ENCODE peak calls at places on chromosomes 16 and 17, in nine cellular contexts. One of them, this sample, is unnamed. For H3K9me3, the result is how much of the 10 kb centered on the place peaks cover.

GRCh38 chr16:1740781-1741490 is 30.4 kb downstream of the NME3 start:
- DNase-seq in upper lobe of left lung: no peak
- DNase-seq in psoas muscle: no peak
- DNase-seq in cardiac muscle cell: no peak
- DNase-seq in MG63: no peak
- DNase-seq in stomach: no peak
- DNase-seq in right cardiac atrium: no peak
- DNase-seq in left ventricle myocardium inferior: no peak
- DNase-seq in astrocyte: no peak
- DNase-seq in this sample: no peak

GRCh38 chr17:9755083-9755482 is 36.3 kb downstream of the DHRS7C start:
- DNase-seq in upper lobe of left lung: no peak
- DNase-seq in psoas muscle: no peak
- DNase-seq in cardiac muscle cell: no peak
- DNase-seq in MG63: no peak
- DNase-seq in stomach: no peak
- DNase-seq in right cardiac atrium: no peak
- DNase-seq in left ventricle myocardium inferior: no peak
- DNase-seq in astrocyte: peak
- DNase-seq in this sample: no peak

GRCh38 chr16:12410842-12411490 is 392.7 kb downstream of the CPPED1 start:
- DNase-seq in upper lobe of left lung: no peak
- DNase-seq in psoas muscle: no peak
- DNase-seq in cardiac muscle cell: no peak
- DNase-seq in MG63: no peak
- DNase-seq in stomach: no peak
- DNase-seq in right cardiac atrium: no peak
- DNase-seq in left ventricle myocardium inferior: no peak
- DNase-seq in astrocyte: no peak
- DNase-seq in this sample: no peak

GRCh38 chr17:74959826-74960738 is 12.5 kb downstream of the HID1 start:
- DNase-seq in upper lobe of left lung: no peak
- DNase-seq in psoas muscle: no peak
- DNase-seq in cardiac muscle cell: peak
- DNase-seq in MG63: peak
- DNase-seq in stomach: no peak
- DNase-seq in right cardiac atrium: peak
- DNase-seq in left ventricle myocardium inferior: no peak
- DNase-seq in astrocyte: peak
- DNase-seq in this sample: no peak

GRCh38 chr16:54094641-54095040 is 191.9 kb downstream of the IRX3 start:
- DNase-seq in upper lobe of left lung: no peak
- DNase-seq in psoas muscle: no peak
- DNase-seq in cardiac muscle cell: no peak
- DNase-seq in MG63: no peak
- DNase-seq in stomach: no peak
- DNase-seq in right cardiac atrium: no peak
- DNase-seq in left ventricle myocardium inferior: no peak
- DNase-seq in astrocyte: no peak
- DNase-seq in this sample: no peak

GRCh38 chr16:2195316-2196161 is 866 bp downstream of the CASKIN1 start:
- DNase-seq in upper lobe of left lung: no peak
- DNase-seq in psoas muscle: no peak
- DNase-seq in cardiac muscle cell: no peak
- DNase-seq in MG63: no peak
- DNase-seq in stomach: no peak
- DNase-seq in right cardiac atrium: no peak
- DNase-seq in left ventricle myocardium inferior: no peak
- DNase-seq in astrocyte: no peak
- DNase-seq in this sample: no peak

GRCh38 chr16:87298857-87299465 is 18.2 kb downstream of the C16orf95 start:
- DNase-seq in upper lobe of left lung: no peak
- DNase-seq in psoas muscle: no peak
- DNase-seq in cardiac muscle cell: no peak
- DNase-seq in MG63: no peak
- DNase-seq in stomach: no peak
- DNase-seq in right cardiac atrium: no peak
- DNase-seq in left ventricle myocardium inferior: no peak
- DNase-seq in astrocyte: no peak
- DNase-seq in this sample: no peak

GRCh38 chr16:55501549-55502322 is 7.1 kb upstream of the LPCAT2 start:
- DNase-seq in upper lobe of left lung: no peak
- DNase-seq in psoas muscle: no peak
- DNase-seq in cardiac muscle cell: peak
- DNase-seq in MG63: no peak
- DNase-seq in stomach: no peak
- DNase-seq in right cardiac atrium: no peak
- DNase-seq in left ventricle myocardium inferior: no peak
- DNase-seq in astrocyte: no peak
- DNase-seq in this sample: no peak

GRCh38 chr17:39227364-39227919 is 1.7 kb upstream of the STAC2 start:
- DNase-seq in upper lobe of left lung: no peak
- DNase-seq in psoas muscle: no peak
- DNase-seq in cardiac muscle cell: no peak
- DNase-seq in MG63: no peak
- DNase-seq in stomach: no peak
- DNase-seq in right cardiac atrium: no peak
- DNase-seq in left ventricle myocardium inferior: no peak
- DNase-seq in astrocyte: no peak
- DNase-seq in this sample: no peak

GRCh38 chr17:29196784-29197515 is 16.8 kb upstream of the MYO18A start:
- DNase-seq in upper lobe of left lung: peak
- DNase-seq in psoas muscle: no peak
- DNase-seq in cardiac muscle cell: no peak
- DNase-seq in MG63: no peak
- DNase-seq in stomach: no peak
- DNase-seq in right cardiac atrium: no peak
- DNase-seq in left ventricle myocardium inferior: no peak
- DNase-seq in astrocyte: no peak
- DNase-seq in this sample: no peak

GRCh38 chr16:85296859-85297698 is 184.8 kb upstream of the CIBAR2 start:
- DNase-seq in upper lobe of left lung: peak
- DNase-seq in psoas muscle: no peak
- DNase-seq in cardiac muscle cell: peak
- DNase-seq in MG63: peak
- DNase-seq in stomach: peak
- DNase-seq in right cardiac atrium: no peak
- DNase-seq in left ventricle myocardium inferior: no peak
- DNase-seq in astrocyte: no peak
- DNase-seq in this sample: no peak

GRCh38 chr17:77491921-77492445 is 351.2 kb downstream of the SEC14L1 start:
- DNase-seq in upper lobe of left lung: no peak
- DNase-seq in psoas muscle: no peak
- DNase-seq in cardiac muscle cell: no peak
- DNase-seq in MG63: no peak
- DNase-seq in stomach: no peak
- DNase-seq in right cardiac atrium: no peak
- DNase-seq in left ventricle myocardium inferior: peak
- DNase-seq in astrocyte: no peak
- DNase-seq in this sample: no peak

GRCh38 chr17:48022906-48023305 is 14.7 kb downstream of the COPZ2 start:
- DNase-seq in upper lobe of left lung: no peak
- DNase-seq in psoas muscle: no peak
- DNase-seq in cardiac muscle cell: no peak
- DNase-seq in MG63: no peak
- DNase-seq in stomach: no peak
- DNase-seq in right cardiac atrium: no peak
- DNase-seq in left ventricle myocardium inferior: no peak
- DNase-seq in astrocyte: no peak
- DNase-seq in this sample: no peak

GRCh38 chr17:145671-146541 is 8.5 kb downstream of the SCGB1C2 start:
- DNase-seq in upper lobe of left lung: peak
- DNase-seq in psoas muscle: peak
- DNase-seq in cardiac muscle cell: no peak
- DNase-seq in MG63: no peak
- DNase-seq in stomach: peak
- DNase-seq in right cardiac atrium: peak
- DNase-seq in left ventricle myocardium inferior: peak
- DNase-seq in astrocyte: no peak
- DNase-seq in this sample: peak

GRCh38 chr16:47493358-47494337 is 32.5 kb downstream of the PHKB start:
- DNase-seq in upper lobe of left lung: no peak
- DNase-seq in psoas muscle: no peak
- DNase-seq in cardiac muscle cell: no peak
- DNase-seq in MG63: no peak
- DNase-seq in stomach: no peak
- DNase-seq in right cardiac atrium: no peak
- DNase-seq in left ventricle myocardium inferior: no peak
- DNase-seq in astrocyte: no peak
- DNase-seq in this sample: no peak

GRCh38 chr16:51638338-51639135 is 487.5 kb upstream of the SALL1 start:
- DNase-seq in upper lobe of left lung: no peak
- DNase-seq in psoas muscle: no peak
- DNase-seq in cardiac muscle cell: no peak
- DNase-seq in MG63: no peak
- DNase-seq in stomach: no peak
- DNase-seq in right cardiac atrium: no peak
- DNase-seq in left ventricle myocardium inferior: no peak
- DNase-seq in astrocyte: peak
- DNase-seq in this sample: no peak

GRCh38 chr17:56913867-56914640 is at the start of gene TRIM25:
- DNase-seq in upper lobe of left lung: peak
- DNase-seq in psoas muscle: peak
- DNase-seq in cardiac muscle cell: peak
- DNase-seq in MG63: peak
- DNase-seq in stomach: peak
- DNase-seq in right cardiac atrium: peak
- DNase-seq in left ventricle myocardium inferior: peak
- DNase-seq in astrocyte: peak
- DNase-seq in this sample: peak

GRCh38 chr16:14070877-14071575 is at the start of gene MRTFB:
- DNase-seq in upper lobe of left lung: peak
- DNase-seq in psoas muscle: peak
- DNase-seq in cardiac muscle cell: peak
- DNase-seq in MG63: peak
- DNase-seq in stomach: peak
- DNase-seq in right cardiac atrium: peak
- DNase-seq in left ventricle myocardium inferior: peak
- DNase-seq in astrocyte: no peak
- DNase-seq in this sample: peak
- H3K9me3 ChIP-seq in upper lobe of left lung: under half
- H3K9me3 ChIP-seq in psoas muscle: under half
- H3K9me3 ChIP-seq in cardiac muscle cell: under half
- H3K9me3 ChIP-seq in MG63: under half
- H3K9me3 ChIP-seq in stomach: under half
- H3K9me3 ChIP-seq in right cardiac atrium: under half
- H3K9me3 ChIP-seq in left ventricle myocardium inferior: under half
- H3K9me3 ChIP-seq in astrocyte: under half
- H3K9me3 ChIP-seq in this sample: under half

DNA sequence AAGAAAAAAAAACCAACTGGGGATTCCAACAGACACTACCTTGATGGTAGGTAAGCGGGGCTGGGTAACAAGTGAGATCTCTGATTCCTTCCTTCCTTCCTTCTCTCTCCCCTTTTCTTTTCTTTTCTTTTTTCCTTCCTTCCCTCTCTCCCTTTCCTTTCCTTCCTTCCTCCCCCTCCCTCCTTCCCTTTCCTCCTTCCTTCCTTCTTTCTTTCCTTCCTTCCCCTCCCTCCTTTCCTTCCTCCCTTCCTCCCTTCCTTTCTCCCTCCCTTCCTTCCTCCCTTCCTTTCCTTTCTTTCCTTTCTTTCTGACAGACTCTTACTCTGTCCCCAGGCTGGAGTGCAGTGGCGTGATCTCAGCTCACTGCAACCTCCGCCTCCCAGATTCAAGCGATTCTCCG is 20.0 kb downstream of the OR2C1 start:
- DNase-seq in upper lobe of left lung: no peak
- DNase-seq in psoas muscle: no peak
- DNase-seq in cardiac muscle cell: no peak
- DNase-seq in MG63: no peak
- DNase-seq in stomach: no peak
- DNase-seq in right cardiac atrium: no peak
- DNase-seq in left ventricle myocardium inferior: no peak
- DNase-seq in astrocyte: no peak
- DNase-seq in this sample: no peak
- H3K9me3 ChIP-seq in upper lobe of left lung: half or more
- H3K9me3 ChIP-seq in psoas muscle: half or more
- H3K9me3 ChIP-seq in cardiac muscle cell: under half
- H3K9me3 ChIP-seq in MG63: under half
- H3K9me3 ChIP-seq in stomach: under half
- H3K9me3 ChIP-seq in right cardiac atrium: under half
- H3K9me3 ChIP-seq in left ventricle myocardium inferior: under half
- H3K9me3 ChIP-seq in astrocyte: under half
- H3K9me3 ChIP-seq in this sample: under half

DNA sequence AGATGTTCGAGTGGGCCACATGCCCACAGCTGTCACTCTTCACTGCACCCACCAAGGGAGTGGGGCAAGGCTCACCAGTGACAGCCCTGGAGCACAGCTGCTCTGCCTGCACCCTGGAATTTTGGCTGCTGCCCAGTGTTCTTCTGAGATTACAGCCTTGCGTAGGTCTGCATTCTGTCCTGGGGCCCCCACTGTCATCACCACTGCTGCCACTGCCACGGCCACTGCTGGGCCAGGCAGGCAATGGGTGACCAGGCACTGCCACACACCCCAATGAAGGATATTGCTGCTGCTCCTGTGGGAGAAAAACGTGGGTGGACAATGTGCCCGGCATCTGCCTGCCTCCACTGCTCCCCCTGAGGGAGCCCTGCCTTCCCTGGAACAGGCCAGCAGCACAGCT is 1717.0 kb downstream of the TP53TG3F start:
- DNase-seq in upper lobe of left lung: no peak
- DNase-seq in psoas muscle: no peak
- DNase-seq in cardiac muscle cell: no peak
- DNase-seq in MG63: no peak
- DNase-seq in stomach: no peak
- DNase-seq in right cardiac atrium: peak
- DNase-seq in left ventricle myocardium inferior: peak
- DNase-seq in astrocyte: no peak
- DNase-seq in this sample: no peak
- H3K9me3 ChIP-seq in upper lobe of left lung: under half
- H3K9me3 ChIP-seq in psoas muscle: under half
- H3K9me3 ChIP-seq in cardiac muscle cell: under half
- H3K9me3 ChIP-seq in MG63: under half
- H3K9me3 ChIP-seq in stomach: under half
- H3K9me3 ChIP-seq in right cardiac atrium: under half
- H3K9me3 ChIP-seq in left ventricle myocardium inferior: under half
- H3K9me3 ChIP-seq in astrocyte: under half
- H3K9me3 ChIP-seq in this sample: under half

GRCh38 chr16:35565626-35566025 is 2106.2 kb downstream of the TP53TG3F start:
- DNase-seq in upper lobe of left lung: no peak
- DNase-seq in psoas muscle: no peak
- DNase-seq in cardiac muscle cell: no peak
- DNase-seq in MG63: no peak
- DNase-seq in stomach: no peak
- DNase-seq in right cardiac atrium: no peak
- DNase-seq in left ventricle myocardium inferior: no peak
- DNase-seq in astrocyte: no peak
- DNase-seq in this sample: no peak
- H3K9me3 ChIP-seq in upper lobe of left lung: under half
- H3K9me3 ChIP-seq in psoas muscle: under half
- H3K9me3 ChIP-seq in cardiac muscle cell: under half
- H3K9me3 ChIP-seq in MG63: under half
- H3K9me3 ChIP-seq in stomach: under half
- H3K9me3 ChIP-seq in right cardiac atrium: under half
- H3K9me3 ChIP-seq in left ventricle myocardium inferior: under half
- H3K9me3 ChIP-seq in astrocyte: under half
- H3K9me3 ChIP-seq in this sample: under half

DNA sequence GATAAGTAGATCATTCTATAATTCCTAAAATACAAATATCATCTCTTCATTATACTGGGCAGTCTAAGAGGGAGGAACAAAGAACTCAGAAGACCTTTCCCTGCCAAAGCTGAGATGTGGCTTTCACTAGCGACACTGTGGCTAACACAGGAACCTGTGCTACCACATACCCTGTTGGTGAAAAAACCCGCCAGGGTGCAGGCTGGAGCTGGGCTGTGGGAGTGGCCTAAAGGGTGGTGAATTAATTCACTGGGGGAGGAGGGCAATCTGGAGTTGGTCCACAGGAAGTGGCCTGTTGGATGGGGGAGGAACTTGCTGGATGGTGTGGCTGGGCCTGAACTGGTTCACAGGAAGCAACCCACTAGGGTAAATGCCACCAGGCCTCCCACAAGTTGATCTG is 7.4 kb downstream of the ZNF594 start:
- DNase-seq in upper lobe of left lung: no peak
- DNase-seq in psoas muscle: no peak
- DNase-seq in cardiac muscle cell: no peak
- DNase-seq in MG63: no peak
- DNase-seq in stomach: no peak
- DNase-seq in right cardiac atrium: no peak
- DNase-seq in left ventricle myocardium inferior: no peak
- DNase-seq in astrocyte: no peak
- DNase-seq in this sample: no peak
- H3K9me3 ChIP-seq in upper lobe of left lung: half or more
- H3K9me3 ChIP-seq in psoas muscle: half or more
- H3K9me3 ChIP-seq in cardiac muscle cell: under half
- H3K9me3 ChIP-seq in MG63: under half
- H3K9me3 ChIP-seq in stomach: half or more
- H3K9me3 ChIP-seq in right cardiac atrium: under half
- H3K9me3 ChIP-seq in left ventricle myocardium inferior: half or more
- H3K9me3 ChIP-seq in astrocyte: half or more
- H3K9me3 ChIP-seq in this sample: under half

This sample was measured in T-helper 17 cell.